ENCODE peak calls at places on chromosome 14, in nine cellular contexts. S is foreskin fibroblast, P is brain microvascular endothelial cell, I is mesothelial cell of epicardium, O is body of pancreas, G is HFF-Myc, C is A549, M is lower leg skin, J is psoas muscle. X is an unnamed sample.

GRCh38 chr14:92635031-92635430 is 113.4 kb downstream of the LGMN start:
- DNase-seq in S (no peak), P (no peak), I (no peak), O (no peak), G (no peak), C (no peak), M (no peak), J (no peak), X (no peak)

GRCh38 chr14:84086714-84087113 is 1443.2 kb upstream of the FLRT2 start:
- DNase-seq in S (no peak), P (no peak), I (no peak), O (no peak), G (no peak), C (no peak), M (no peak), J (no peak), X (no peak)

GRCh38 chr14:103904493-103905107 is 23.7 kb upstream of the TDRD9 start:
- DNase-seq in S (no peak), P (no peak), I (no peak), O (no peak), G (no peak), C (no peak), M (no peak), J (no peak), X (no peak)

GRCh38 chr14:103706551-103707328 is 8.5 kb downstream of the XRCC3 start:
- DNase-seq in S (no peak), P (no peak), I (no peak), O (no peak), G (no peak), C (no peak), M (no peak), J (no peak), X (no peak)

GRCh38 chr14:23056257-23056955 is 914 bp downstream of the CDH24 start:
- DNase-seq in S (peak; percentile 57), P (peak; percentile 47), I (no peak), O (peak; percentile 68), G (no peak), C (peak; percentile 84), M (no peak), J (peak; percentile 71), X (peak; percentile 74)

GRCh38 chr14:93914278-93914677 is 12.9 kb upstream of the FAM181A start:
- DNase-seq in S (no peak), P (no peak), I (no peak), O (no peak), G (no peak), C (no peak), M (no peak), J (no peak), X (no peak)

GRCh38 chr14:25017562-25017961 is 32.4 kb downstream of the STXBP6 start:
- DNase-seq in S (no peak), P (no peak), I (no peak), O (no peak), G (no peak), C (no peak), M (no peak), J (no peak), X (no peak)

GRCh38 chr14:76844223-76844622 is 18.0 kb downstream of the LRRC74A start:
- DNase-seq in S (no peak), P (peak; percentile 20), I (no peak), O (peak; percentile 79), G (peak; percentile 14), C (peak; percentile 53), M (peak; percentile 38), J (peak; percentile 63), X (peak; percentile 75)

GRCh38 chr14:101895256-101895655 is 69.1 kb upstream of the DYNC1H1 start:
- DNase-seq in S (no peak), P (no peak), I (no peak), O (no peak), G (no peak), C (no peak), M (no peak), J (no peak), X (no peak)

GRCh38 chr14:20417250-20418186 is 4.2 kb upstream of the TEP1 start:
- DNase-seq in S (no peak), P (no peak), I (no peak), O (no peak), G (no peak), C (no peak), M (no peak), J (no peak), X (no peak)

GRCh38 chr14:95889236-95889979 is 12.8 kb downstream of the TUNAR start:
- DNase-seq in S (no peak), P (no peak), I (no peak), O (no peak), G (no peak), C (no peak), M (no peak), J (no peak), X (no peak)

GRCh38 chr14:85702937-85703336 is 173.0 kb downstream of the FLRT2 start:
- DNase-seq in S (peak; percentile 5), P (peak; percentile 19), I (no peak), O (no peak), G (no peak), C (no peak), M (no peak), J (no peak), X (no peak)

GRCh38 chr14:58299665-58300202 is 1.4 kb downstream of the ARID4A start:
- DNase-seq in S (no peak), P (no peak), I (no peak), O (no peak), G (no peak), C (no peak), M (peak; percentile 34), J (no peak), X (no peak)

GRCh38 chr14:99079061-99079727 is 192.8 kb downstream of the BCL11B start:
- DNase-seq in S (no peak), P (no peak), I (no peak), O (no peak), G (no peak), C (no peak), M (no peak), J (no peak), X (no peak)

GRCh38 chr14:44041700-44042099 is 465.4 kb downstream of the FSCB start:
- DNase-seq in S (no peak), P (no peak), I (no peak), O (no peak), G (no peak), C (no peak), M (no peak), J (no peak), X (no peak)

GRCh38 chr14:74459289-74459946 is 33.4 kb upstream of the SYNDIG1L start:
- DNase-seq in S (peak; percentile 73), P (peak; percentile 70), I (no peak), O (no peak), G (peak; percentile 42), C (peak; percentile 48), M (no peak), J (peak; percentile 39), X (no peak)
- TF ChIP-seq CTCF in S (peak; percentile 85), P (peak; percentile 95), I (no peak), O (peak; percentile 34), G (peak; percentile 84), C (peak; percentile 33), M (no peak), J (peak; percentile 57), X (peak; percentile 49)

DNA sequence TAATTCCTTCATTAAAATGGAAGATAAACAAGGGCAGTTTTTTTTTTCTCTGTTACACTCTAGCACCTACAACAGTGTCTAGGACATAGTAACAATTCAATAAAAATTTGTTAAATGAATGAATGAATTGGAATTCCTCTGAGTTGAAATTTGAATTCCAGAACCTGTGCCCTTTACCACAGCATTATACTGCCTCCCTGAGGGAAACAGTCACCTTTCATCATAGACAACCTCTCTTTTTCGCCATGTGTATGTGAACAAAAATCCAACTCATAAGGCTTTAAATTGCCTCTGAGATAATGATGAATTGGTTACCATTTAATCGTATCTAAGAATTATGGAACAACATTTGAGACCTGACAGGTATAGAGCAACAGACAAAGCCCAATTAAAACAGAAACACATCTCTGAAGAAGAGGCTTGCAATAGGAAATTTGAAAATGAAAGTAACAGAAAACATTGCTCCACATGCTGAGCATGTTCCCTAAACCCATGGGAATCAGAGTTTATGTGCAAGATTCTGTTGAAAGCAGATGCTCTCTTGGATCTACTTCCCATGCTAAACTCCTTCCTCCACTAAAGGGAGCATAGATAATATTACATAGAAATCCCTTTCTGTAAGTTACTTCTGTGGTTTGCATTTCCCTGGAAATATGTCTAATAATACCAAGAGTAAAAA is 657.8 kb downstream of the GALC start:
- DNase-seq in S (no peak), P (no peak), I (no peak), O (no peak), G (no peak), C (no peak), M (no peak), J (no peak), X (no peak)
- TF ChIP-seq CTCF in S (no peak), P (no peak), I (no peak), O (no peak), G (no peak), C (no peak), M (no peak), J (no peak), X (no peak)

GRCh38 chr14:61461808-61462275 is 140.5 kb downstream of the PRKCH start:
- DNase-seq in S (peak; percentile 62), P (peak; percentile 82), I (no peak), O (peak; percentile 24), G (peak; percentile 52), C (peak; percentile 72), M (peak; percentile 56), J (no peak), X (no peak)

GRCh38 chr14:61460063-61460462 is 138.7 kb downstream of the PRKCH start:
- DNase-seq in S (no peak), P (no peak), I (no peak), O (no peak), G (no peak), C (no peak), M (no peak), J (no peak), X (no peak)

GRCh38 chr14:61463664-61464063 is 142.3 kb downstream of the PRKCH start:
- DNase-seq in S (no peak), P (no peak), I (no peak), O (no peak), G (no peak), C (no peak), M (no peak), J (no peak), X (no peak)

GRCh38 chr14:61460853-61461611 is 139.7 kb downstream of the PRKCH start:
- DNase-seq in S (no peak), P (peak; percentile 8), I (no peak), O (peak; percentile 21), G (no peak), C (no peak), M (peak; percentile 16), J (no peak), X (no peak)

GRCh38 chr14:61462566-61463195 is 141.3 kb downstream of the PRKCH start:
- DNase-seq in S (peak; percentile 90), P (peak; percentile 95), I (no peak), O (no peak), G (peak; percentile 67), C (peak; percentile 79), M (no peak), J (no peak), X (no peak)
- TF ChIP-seq CTCF in S (no peak), P (no peak), I (no peak), O (no peak), G (no peak), C (peak; percentile 3), M (no peak), J (no peak), X (no peak)

DNA sequence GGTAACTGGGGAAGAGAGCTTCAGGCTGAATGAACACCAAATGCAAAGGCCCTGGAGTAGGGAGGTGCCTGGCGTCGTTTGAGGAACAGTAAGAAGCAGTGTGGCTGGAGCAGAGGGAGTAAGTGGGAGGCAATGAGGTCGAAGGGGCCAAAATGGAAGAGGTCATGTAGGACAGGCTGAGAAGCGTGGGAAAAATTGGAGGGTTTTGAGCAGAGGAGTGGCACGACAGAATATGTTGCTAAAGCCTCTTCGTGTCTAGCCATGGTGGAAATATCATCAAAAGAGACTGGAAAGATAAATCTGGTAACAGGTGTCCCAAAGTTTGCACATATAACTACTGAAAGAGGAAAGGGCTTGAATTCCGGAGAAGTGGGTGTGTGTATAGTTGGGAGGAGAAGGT is 1.9 kb downstream of the TRIM9 start:
- DNase-seq in S (no peak), P (no peak), I (no peak), O (no peak), G (no peak), C (no peak), M (no peak), J (no peak), X (no peak)
- TF ChIP-seq CTCF in S (no peak), P (no peak), I (no peak), O (no peak), G (no peak), C (no peak), M (no peak), J (no peak), X (no peak)

X was measured in lower lobe of right lung.